ENCODE peak calls at places on chromosomes 4 and X, in five cellular contexts. J is NCI-H2107, T is PC-3, X is lower leg skin, B is NCI-H1417. C is an unnamed sample.
A peak's percentile ranks its signal among the peaks of the same experiment; 100 is the strongest.

GRCh38 chr4:107586321-107586720 is 133.7 kb downstream of the PAPSS1 start:
- DNase-seq in J (no peak), T (no peak), X (no peak), B (no peak), C (no peak)

GRCh38 chrX:41036668-41037326 is 48.4 kb upstream of the USP9X start:
- DNase-seq in J (no peak), T (no peak), X (no peak), B (no peak), C (no peak)

GRCh38 chr4:185540040-185540439 is 4.7 kb upstream of the PDLIM3 start:
- DNase-seq in J (no peak), T (no peak), X (no peak), B (no peak), C (no peak)

GRCh38 chr4:141571368-141571767 is 65.0 kb upstream of the IL15 start:
- DNase-seq in J (no peak), T (peak; percentile 32), X (no peak), B (peak; percentile 24), C (no peak)

GRCh38 chr4:25823632-25824031 is 39.2 kb downstream of the SEL1L3 start:
- DNase-seq in J (no peak), T (no peak), X (peak; percentile 72), B (peak; percentile 37), C (no peak)

GRCh38 chr4:122914292-122914904 is 8.0 kb downstream of the NUDT6 start:
- DNase-seq in J (peak; percentile 4), T (peak; percentile 58), X (no peak), B (peak; percentile 37), C (no peak)

GRCh38 chr4:184409911-184410692 is 64.2 kb downstream of the IRF2 start:
- DNase-seq in J (no peak), T (no peak), X (no peak), B (no peak), C (no peak)

GRCh38 chr4:70739496-70740337 is 18.0 kb downstream of the RUFY3 start:
- DNase-seq in J (no peak), T (no peak), X (no peak), B (peak; percentile 7), C (no peak)

GRCh38 chrX:139738581-139738980 is 30.6 kb upstream of the MCF2 start:
- DNase-seq in J (peak; percentile 60), T (peak; percentile 65), X (no peak), B (no peak), C (no peak)

GRCh38 chrX:46628406-46629371 is 55.1 kb downstream of the CHST7 start:
- DNase-seq in J (no peak), T (no peak), X (peak; percentile 91), B (no peak), C (no peak)

GRCh38 chrX:103052625-103053024 is 11.3 kb downstream of the BEX1 start:
- DNase-seq in J (no peak), T (no peak), X (no peak), B (no peak), C (no peak)

GRCh38 chrX:57906790-57907189 is 3.5 kb downstream of the ZXDA start:
- DNase-seq in J (no peak), T (no peak), X (no peak), B (no peak), C (no peak)

GRCh38 chr4:56575820-56576429 is 70.3 kb downstream of the ARL9 start:
- DNase-seq in J (no peak), T (peak; percentile 67), X (no peak), B (peak; percentile 27), C (no peak)

GRCh38 chrX:20459410-20460350 is 193.0 kb upstream of the RPS6KA3 start:
- DNase-seq in J (no peak), T (no peak), X (no peak), B (no peak), C (no peak)

GRCh38 chr4:148693913-148694649 is 251.9 kb upstream of the NR3C2 start:
- DNase-seq in J (no peak), T (no peak), X (no peak), B (no peak), C (no peak)

GRCh38 chr4:142700521-142700920 is 145.6 kb downstream of the INPP4B start:
- DNase-seq in J (no peak), T (no peak), X (no peak), B (no peak), C (no peak)

GRCh38 chrX:56729152-56729557 is at the start of gene NBDY:
- DNase-seq in J (no peak), T (peak; percentile 50), X (peak; percentile 84), B (peak; percentile 86), C (no peak)